ENCODE peak calls at places on chromosome 7, in six cellular contexts. B is neural progenitor cell, O is adipocyte, A is SJSA1, E is cardiac muscle cell, P is left ventricle myocardium inferior. V is an unnamed sample. For H3K4me1, the result is how much of the 10 kb centered on the place peaks cover.

GRCh38 chr7:116185956-116186355 is 24.4 kb upstream of the TES start:
- DNase-seq in P (no peak), A (no peak), B (no peak), E (no peak), O (no peak), V (no peak)

GRCh38 chr7:29946428-29947186 is 43.0 kb downstream of the SCRN1 start:
- DNase-seq in O (peak), B (no peak), A (peak), E (peak), P (peak), V (no peak)

GRCh38 chr7:4800926-4801838 is 25.8 kb downstream of the AP5Z1 start:
- DNase-seq in E (no peak), O (no peak), A (no peak), P (no peak), B (no peak), V (no peak)

GRCh38 chr7:118214051-118214832 is 10.3 kb upstream of the ANKRD7 start:
- DNase-seq in E (no peak), O (peak), B (no peak), P (peak), A (peak), V (peak)

GRCh38 chr7:85480666-85481065 is 293.8 kb upstream of the SEMA3D start:
- DNase-seq in E (no peak), P (no peak), O (no peak), B (no peak), A (no peak), V (no peak)

GRCh38 chr7:133290676-133291332 is 37.9 kb downstream of the EXOC4 start:
- DNase-seq in E (no peak), O (no peak), P (no peak), A (no peak), B (no peak), V (no peak)

GRCh38 chr7:159026271-159027047 is 118.2 kb downstream of the VIPR2 start:
- DNase-seq in A (no peak), O (no peak), E (no peak), B (peak), P (no peak), V (peak)

GRCh38 chr7:13988765-13989137 is 715 bp downstream of the ETV1 start:
- DNase-seq in P (no peak), B (peak), E (peak), O (peak), A (peak), V (no peak)

GRCh38 chr7:18861514-18861913 is 255.9 kb downstream of the TWIST1 start:
- DNase-seq in A (no peak), O (peak), B (no peak), P (no peak), E (no peak), V (no peak)

GRCh38 chr7:124101173-124101768 is 68.4 kb upstream of the TMEM229A start:
- DNase-seq in B (peak), O (no peak), P (no peak), E (peak), A (no peak), V (no peak)

GRCh38 chr7:74179935-74180604 is 5.9 kb downstream of the EIF4H start:
- DNase-seq in O (no peak), A (no peak), E (no peak), P (no peak), B (no peak), V (no peak)
- H3K4me1 ChIP-seq in O (half or more), A (under half), E (under half), P (half or more), B (under half), V (half or more)

GRCh38 chr7:72751378-72751777 is 76.6 kb downstream of the TYW1B start:
- DNase-seq in B (no peak), E (no peak), A (no peak), O (no peak), P (no peak), V (no peak)

GRCh38 chr7:72753781-72754180 is 74.2 kb downstream of the TYW1B start:
- DNase-seq in P (no peak), O (no peak), A (no peak), E (no peak), B (no peak), V (no peak)

GRCh38 chr7:72751978-72752377 is 76.0 kb downstream of the TYW1B start:
- DNase-seq in O (no peak), B (peak), A (no peak), P (no peak), E (peak), V (no peak)

GRCh38 chr7:72754312-72754711 is 73.7 kb downstream of the TYW1B start:
- DNase-seq in E (no peak), O (no peak), B (no peak), P (no peak), A (no peak), V (no peak)
- H3K4me1 ChIP-seq in E (under half), O (under half), B (under half), P (under half), A (under half), V (under half)

DNA sequence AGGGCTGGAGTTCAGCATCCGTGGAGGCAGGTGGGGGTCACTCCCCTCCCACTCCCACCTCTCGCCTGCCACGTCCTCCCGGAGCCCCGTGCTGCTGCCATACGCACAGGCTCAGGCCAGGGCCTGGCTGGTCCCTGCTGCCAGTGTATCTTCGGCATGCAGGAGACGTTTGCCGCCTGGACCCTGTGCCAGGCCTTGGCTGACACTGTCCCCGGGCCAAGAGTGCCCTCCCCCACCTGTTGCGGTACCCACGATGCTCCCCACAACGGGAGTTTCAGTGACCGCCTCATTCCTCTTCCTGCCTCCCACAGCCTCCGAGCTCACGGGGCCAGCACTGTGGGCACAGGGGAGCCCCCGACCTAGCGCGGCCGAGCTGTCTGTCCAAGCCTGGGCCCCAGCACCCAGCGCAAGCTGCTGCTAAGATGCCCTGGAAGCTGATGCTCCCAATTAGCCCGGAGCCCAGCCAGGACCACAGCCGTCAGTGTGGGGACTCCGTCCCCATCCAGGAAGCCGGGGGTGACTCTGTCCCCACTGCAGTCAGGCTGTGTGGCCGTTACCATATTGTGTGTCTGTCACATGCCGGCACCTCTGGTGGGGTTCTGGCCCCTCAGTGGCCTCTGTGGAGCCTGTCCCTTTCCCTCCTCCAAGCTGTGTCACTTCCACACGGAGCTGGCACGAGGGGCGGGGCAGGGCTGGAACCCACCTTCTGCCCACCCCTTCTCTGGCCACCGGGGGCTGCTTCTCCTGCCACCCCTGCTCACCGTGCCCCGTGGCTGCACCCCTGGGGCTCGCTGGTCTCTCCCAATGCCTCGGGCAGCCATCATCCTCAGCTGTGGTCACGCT is 7.6 kb downstream of the TTYH3 start:
- DNase-seq in A (no peak), P (no peak), B (no peak), O (no peak), E (no peak), V (no peak)
- H3K4me1 ChIP-seq in A (half or more), P (half or more), B (under half), O (half or more), E (under half), V (under half)

GRCh38 chr7:12722136-12722535 is 34.7 kb downstream of the ARL4A start:
- DNase-seq in O (no peak), E (no peak), P (no peak), B (no peak), A (no peak), V (no peak)

GRCh38 chr7:12721286-12721830 is 33.9 kb downstream of the ARL4A start:
- DNase-seq in O (no peak), P (no peak), B (no peak), A (no peak), E (no peak), V (no peak)

GRCh38 chr7:12722720-12723241 is 35.3 kb downstream of the ARL4A start:
- DNase-seq in B (no peak), P (no peak), O (no peak), A (no peak), E (no peak), V (no peak)

GRCh38 chr7:12719141-12719919 is 31.9 kb downstream of the ARL4A start:
- DNase-seq in A (peak), O (peak), E (no peak), P (no peak), B (no peak), V (no peak)

GRCh38 chr7:12719978-12720377 is 32.5 kb downstream of the ARL4A start:
- DNase-seq in A (no peak), P (no peak), E (no peak), O (no peak), B (no peak), V (no peak)
- H3K4me1 ChIP-seq in A (under half), P (half or more), E (under half), O (under half), B (under half), V (under half)

GRCh38 chr7:42193457-42194111 is 43.4 kb downstream of the GLI3 start:
- DNase-seq in P (no peak), A (no peak), B (no peak), E (no peak), O (peak), V (no peak)

GRCh38 chr7:42194218-42194617 is 42.8 kb downstream of the GLI3 start:
- DNase-seq in O (no peak), A (no peak), B (no peak), E (no peak), P (no peak), V (no peak)

GRCh38 chr7:42192072-42192471 is 44.9 kb downstream of the GLI3 start:
- DNase-seq in B (no peak), P (no peak), A (no peak), E (no peak), O (peak), V (no peak)

GRCh38 chr7:42189535-42189934 is 47.5 kb downstream of the GLI3 start:
- DNase-seq in B (no peak), E (no peak), P (no peak), A (no peak), O (no peak), V (no peak)

GRCh38 chr7:42192851-42193456 is 44.1 kb downstream of the GLI3 start:
- DNase-seq in A (peak), E (peak), P (no peak), B (peak), O (no peak), V (no peak)
- H3K4me1 ChIP-seq in A (under half), E (under half), P (under half), B (half or more), O (under half), V (under half)

GRCh38 chr7:55054758-55055157 is 35.9 kb downstream of the EGFR start:
- DNase-seq in E (no peak), O (no peak), A (no peak), B (no peak), P (no peak), V (no peak)

GRCh38 chr7:55054252-55054651 is 35.4 kb downstream of the EGFR start:
- DNase-seq in O (no peak), E (no peak), P (no peak), A (no peak), B (no peak), V (no peak)

GRCh38 chr7:55052081-55052480 is 33.3 kb downstream of the EGFR start:
- DNase-seq in O (peak), B (no peak), A (peak), E (no peak), P (no peak), V (no peak)

GRCh38 chr7:55052726-55053431 is 34.1 kb downstream of the EGFR start:
- DNase-seq in O (peak), P (no peak), E (no peak), B (no peak), A (peak), V (no peak)

GRCh38 chr7:55053651-55054226 is 34.9 kb downstream of the EGFR start:
- DNase-seq in O (peak), E (no peak), P (no peak), A (no peak), B (no peak), V (no peak)
- H3K4me1 ChIP-seq in O (under half), E (under half), P (under half), A (under half), B (under half), V (under half)

GRCh38 chr7:130957722-130958360 is 223.8 kb upstream of the KLF14 start:
- DNase-seq in P (no peak), B (no peak), O (no peak), E (no peak), A (no peak), V (no peak)

GRCh38 chr7:130957140-130957513 is 223.1 kb upstream of the KLF14 start:
- DNase-seq in B (no peak), P (no peak), E (no peak), A (no peak), O (no peak), V (no peak)

GRCh38 chr7:130954918-130955559 is 221.0 kb upstream of the KLF14 start:
- DNase-seq in O (no peak), A (no peak), E (no peak), B (no peak), P (no peak), V (no peak)

GRCh38 chr7:130956417-130957139 is 222.6 kb upstream of the KLF14 start:
- DNase-seq in O (peak), E (no peak), P (no peak), B (no peak), A (no peak), V (no peak)

DNA sequence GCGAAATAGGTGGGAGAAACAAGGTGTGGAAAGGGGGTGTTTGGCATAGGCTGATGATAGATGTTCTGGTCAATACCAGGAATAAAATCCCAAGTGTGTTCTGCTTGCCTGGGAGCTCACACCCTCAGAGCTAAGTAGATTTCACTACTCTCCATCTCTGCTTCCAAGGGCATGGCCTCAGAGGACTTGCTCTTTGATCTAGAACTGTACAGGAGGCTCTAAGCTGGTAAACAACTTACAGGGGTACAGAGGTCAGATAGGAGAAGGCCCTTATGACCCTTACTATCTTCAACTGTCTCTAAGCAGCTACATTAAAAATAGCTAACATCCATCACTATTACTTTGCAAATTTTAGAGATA is 221.5 kb upstream of the KLF14 start:
- DNase-seq in P (no peak), E (no peak), A (no peak), O (no peak), B (no peak), V (no peak)
- H3K4me1 ChIP-seq in P (half or more), E (under half), A (under half), O (under half), B (under half), V (half or more)

GRCh38 chr7:101171442-101171837 is 6.1 kb upstream of the VGF start:
- DNase-seq in O (peak), A (no peak), E (no peak), P (no peak), B (peak), V (no peak)
- H3K4me1 ChIP-seq in O (under half), A (under half), E (under half), P (under half), B (under half), V (half or more)

V was measured in naive thymus-derived CD4-positive, alpha-beta T cell.